ENCODE peak calls at places on chromosomes 13 and 19, in five cellular contexts. One of them, this sample, is unnamed.
A peak's percentile ranks its signal among the peaks of the same experiment; 100 is the strongest.

GRCh38 chr19:1038995-1039645 is 787 bp upstream of the ABCA7 start:
- DNase-seq in AG04450: no peak
- DNase-seq in right lobe of liver: no peak
- DNase-seq in stomach: no peak
- DNase-seq in AG09309: no peak
- DNase-seq in this sample: no peak

GRCh38 chr13:114179087-114179658 is at the start of gene CFAP97D2:
- DNase-seq in AG04450: no peak
- DNase-seq in right lobe of liver: no peak
- DNase-seq in stomach: no peak
- DNase-seq in AG09309: no peak
- DNase-seq in this sample: no peak

GRCh38 chr19:3287814-3288213 is 63.4 kb downstream of the CELF5 start:
- DNase-seq in AG04450: no peak
- DNase-seq in right lobe of liver: no peak
- DNase-seq in stomach: no peak
- DNase-seq in AG09309: no peak
- DNase-seq in this sample: no peak

GRCh38 chr19:21604941-21605548 is 99.6 kb downstream of the ZNF429 start:
- DNase-seq in AG04450: no peak
- DNase-seq in right lobe of liver: no peak
- DNase-seq in stomach: no peak
- DNase-seq in AG09309: no peak
- DNase-seq in this sample: no peak

GRCh38 chr19:33295621-33296472 is 6.5 kb downstream of the CEBPA start:
- DNase-seq in AG04450: no peak
- DNase-seq in right lobe of liver: peak; percentile 42
- DNase-seq in stomach: no peak
- DNase-seq in AG09309: no peak
- DNase-seq in this sample: no peak

GRCh38 chr13:97249797-97250495 is 27.8 kb downstream of the MBNL2 start:
- DNase-seq in AG04450: no peak
- DNase-seq in right lobe of liver: no peak
- DNase-seq in stomach: no peak
- DNase-seq in AG09309: no peak
- DNase-seq in this sample: no peak

GRCh38 chr13:22517544-22517943 is 663.2 kb upstream of the SGCG start:
- DNase-seq in AG04450: no peak
- DNase-seq in right lobe of liver: no peak
- DNase-seq in stomach: no peak
- DNase-seq in AG09309: no peak
- DNase-seq in this sample: no peak

GRCh38 chr13:28338202-28338601 is 156.7 kb downstream of the FLT1 start:
- DNase-seq in AG04450: no peak
- DNase-seq in right lobe of liver: no peak
- DNase-seq in stomach: no peak
- DNase-seq in AG09309: no peak
- DNase-seq in this sample: no peak

GRCh38 chr19:38526430-38526829 is 91.3 kb downstream of the MAP4K1 start:
- DNase-seq in AG04450: no peak
- DNase-seq in right lobe of liver: no peak
- DNase-seq in stomach: no peak
- DNase-seq in AG09309: no peak
- DNase-seq in this sample: no peak

GRCh38 chr19:38529610-38530009 is 88.1 kb downstream of the MAP4K1 start:
- DNase-seq in AG04450: no peak
- DNase-seq in right lobe of liver: no peak
- DNase-seq in stomach: no peak
- DNase-seq in AG09309: no peak
- DNase-seq in this sample: no peak

GRCh38 chr19:38528213-38528755 is 89.5 kb downstream of the MAP4K1 start:
- DNase-seq in AG04450: no peak
- DNase-seq in right lobe of liver: no peak
- DNase-seq in stomach: no peak
- DNase-seq in AG09309: no peak
- DNase-seq in this sample: no peak

GRCh38 chr19:38527466-38528136 is 90.2 kb downstream of the MAP4K1 start:
- DNase-seq in AG04450: no peak
- DNase-seq in right lobe of liver: no peak
- DNase-seq in stomach: no peak
- DNase-seq in AG09309: no peak
- DNase-seq in this sample: no peak

GRCh38 chr19:38528931-38529330 is 88.8 kb downstream of the MAP4K1 start:
- DNase-seq in AG04450: no peak
- DNase-seq in right lobe of liver: no peak
- DNase-seq in stomach: no peak
- DNase-seq in AG09309: no peak
- DNase-seq in this sample: no peak
- H3K4me3 ChIP-seq in AG04450: no peak overlapping the region
- H3K4me3 ChIP-seq in right lobe of liver: no peak overlapping the region
- H3K4me3 ChIP-seq in stomach: no peak overlapping the region
- H3K4me3 ChIP-seq in AG09309: no peak overlapping the region
- H3K4me3 ChIP-seq in this sample: no peak overlapping the region

DNA sequence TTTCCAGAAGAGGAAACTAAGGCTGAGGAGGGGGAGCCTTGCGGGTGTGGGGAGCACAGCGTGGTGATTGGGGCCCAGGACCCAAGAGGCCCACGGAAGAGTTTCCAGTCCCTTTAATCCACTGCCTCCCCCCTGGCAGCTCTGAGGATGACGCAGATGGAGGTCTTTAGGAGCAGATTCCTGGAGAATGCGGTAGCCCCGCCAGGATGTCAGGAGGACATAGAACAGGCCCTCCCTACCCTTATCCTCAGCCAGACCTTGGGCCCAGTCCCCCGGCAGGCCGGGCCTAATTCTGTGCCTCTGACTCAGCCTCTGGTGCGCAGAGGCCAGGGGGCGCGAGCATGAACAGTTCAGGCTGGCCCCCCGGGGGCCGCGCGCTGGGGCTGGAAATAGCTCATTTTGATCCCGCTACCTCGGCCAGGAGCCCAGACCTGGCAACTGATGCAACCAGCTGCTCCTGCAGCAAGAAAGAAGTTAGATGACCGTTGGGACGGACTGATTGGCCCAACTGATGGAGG is 461 bp upstream of the HSPB6 start:
- DNase-seq in AG04450: peak; percentile 85
- DNase-seq in right lobe of liver: peak; percentile 72
- DNase-seq in stomach: peak; percentile 49
- DNase-seq in AG09309: peak; percentile 57
- DNase-seq in this sample: no peak
- TF ChIP-seq CTCF in AG04450: no peak
- TF ChIP-seq CTCF in right lobe of liver: no peak
- TF ChIP-seq CTCF in stomach: no peak
- TF ChIP-seq CTCF in AG09309: no peak
- TF ChIP-seq CTCF in this sample: no peak

GRCh38 chr19:10226376-10227214 is 4.5 kb downstream of the S1PR2 start:
- DNase-seq in AG04450: peak; percentile 89
- DNase-seq in right lobe of liver: no peak
- DNase-seq in stomach: peak; percentile 44
- DNase-seq in AG09309: no peak
- DNase-seq in this sample: no peak

GRCh38 chr19:10226021-10226375 is 5.1 kb downstream of the S1PR2 start:
- DNase-seq in AG04450: no peak
- DNase-seq in right lobe of liver: no peak
- DNase-seq in stomach: no peak
- DNase-seq in AG09309: no peak
- DNase-seq in this sample: no peak

GRCh38 chr19:10228925-10229324 is 2.2 kb downstream of the S1PR2 start:
- DNase-seq in AG04450: no peak
- DNase-seq in right lobe of liver: no peak
- DNase-seq in stomach: no peak
- DNase-seq in AG09309: no peak
- DNase-seq in this sample: no peak

GRCh38 chr19:10228393-10228792 is 2.7 kb downstream of the S1PR2 start:
- DNase-seq in AG04450: no peak
- DNase-seq in right lobe of liver: no peak
- DNase-seq in stomach: no peak
- DNase-seq in AG09309: no peak
- DNase-seq in this sample: no peak

DNA sequence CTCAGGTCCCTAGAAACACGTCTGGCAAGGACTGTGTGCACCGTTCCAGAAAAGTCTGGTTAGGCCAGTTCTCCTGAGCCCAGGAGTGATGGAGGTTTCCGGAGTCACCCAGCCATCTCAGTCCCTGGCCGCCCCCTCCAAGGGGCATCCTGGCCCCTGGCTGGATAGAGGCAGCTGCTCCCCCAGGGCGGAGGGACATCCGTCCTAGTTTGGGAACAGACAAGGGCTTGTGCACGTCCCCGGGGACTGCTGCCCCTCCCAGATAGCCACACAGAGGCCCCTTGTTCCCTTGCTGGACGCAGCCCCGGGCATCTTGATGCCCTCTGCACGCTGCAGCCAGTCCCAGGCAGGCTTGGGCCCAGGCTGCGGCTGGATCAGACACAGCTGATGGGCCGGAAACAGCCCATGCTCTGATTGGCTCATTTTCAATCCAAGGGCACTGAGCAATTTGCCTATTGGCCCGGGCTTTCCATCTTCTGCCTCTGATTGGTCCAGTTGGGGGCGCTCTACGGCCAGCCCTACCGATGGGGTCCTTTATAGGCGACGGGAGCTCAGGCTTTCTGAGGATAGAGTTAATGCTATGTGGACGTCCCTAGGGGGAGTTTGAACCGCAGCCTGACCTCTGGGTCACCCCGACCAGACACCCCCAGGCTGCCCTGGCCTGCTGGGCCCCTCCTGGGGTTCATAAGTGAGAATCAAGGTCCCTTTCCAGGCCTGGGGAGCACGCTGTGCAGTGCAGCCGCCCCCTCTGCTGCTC is 3.7 kb downstream of the S1PR2 start:
- DNase-seq in AG04450: no peak
- DNase-seq in right lobe of liver: no peak
- DNase-seq in stomach: no peak
- DNase-seq in AG09309: no peak
- DNase-seq in this sample: no peak
- H3K4me3 ChIP-seq in AG04450: peak overlapping the region; percentile 39
- H3K4me3 ChIP-seq in right lobe of liver: no peak overlapping the region
- H3K4me3 ChIP-seq in stomach: peak overlapping the region; percentile 7
- H3K4me3 ChIP-seq in AG09309: no peak overlapping the region
- H3K4me3 ChIP-seq in this sample: no peak overlapping the region

DNA sequence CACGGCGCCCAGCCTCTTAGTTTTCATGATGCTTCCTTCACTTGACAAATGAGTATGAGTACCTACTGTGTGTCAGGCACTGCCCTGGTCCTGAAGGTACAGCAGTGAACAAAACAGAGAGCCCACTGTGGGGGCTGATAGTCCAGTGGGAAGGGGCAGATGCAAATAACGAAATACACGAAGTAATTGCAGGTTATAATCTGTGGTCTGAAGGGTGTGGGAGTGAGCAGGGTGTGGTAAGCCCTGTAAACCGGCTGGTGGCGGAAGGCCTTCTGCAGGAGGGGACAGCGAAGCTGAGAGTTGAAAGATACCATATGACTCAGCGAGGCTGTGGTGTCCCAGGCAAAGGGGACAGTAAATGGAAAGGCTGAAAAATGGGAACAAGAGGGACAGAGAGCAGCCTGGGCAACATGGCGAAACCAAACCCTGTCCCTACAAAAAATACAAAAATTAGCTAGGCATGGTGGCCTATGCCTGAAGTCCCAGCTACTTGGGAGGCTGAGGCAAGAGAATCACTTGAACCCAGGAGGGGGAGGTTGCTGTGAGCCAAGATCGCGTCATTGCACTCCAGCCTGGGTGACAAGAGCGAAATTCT is 60.5 kb downstream of the MAP4K1 start:
- DNase-seq in AG04450: no peak
- DNase-seq in right lobe of liver: no peak
- DNase-seq in stomach: peak; percentile 29
- DNase-seq in AG09309: no peak
- DNase-seq in this sample: no peak
- TF ChIP-seq CTCF in AG04450: no peak
- TF ChIP-seq CTCF in right lobe of liver: no peak
- TF ChIP-seq CTCF in stomach: no peak
- TF ChIP-seq CTCF in AG09309: no peak
- TF ChIP-seq CTCF in this sample: no peak

GRCh38 chr13:102402292-102402691 is 444 bp upstream of the FGF14 start:
- DNase-seq in AG04450: no peak
- DNase-seq in right lobe of liver: peak; percentile 44
- DNase-seq in stomach: no peak
- DNase-seq in AG09309: no peak
- DNase-seq in this sample: no peak

GRCh38 chr13:102399791-102400618 is 1.8 kb downstream of the FGF14 start:
- DNase-seq in AG04450: no peak
- DNase-seq in right lobe of liver: peak; percentile 48
- DNase-seq in stomach: no peak
- DNase-seq in AG09309: no peak
- DNase-seq in this sample: no peak

GRCh38 chr13:102401755-102402154 is at the start of gene FGF14:
- DNase-seq in AG04450: no peak
- DNase-seq in right lobe of liver: no peak
- DNase-seq in stomach: no peak
- DNase-seq in AG09309: no peak
- DNase-seq in this sample: no peak

GRCh38 chr13:102400619-102401125 is 1.2 kb downstream of the FGF14 start:
- DNase-seq in AG04450: no peak
- DNase-seq in right lobe of liver: peak; percentile 48
- DNase-seq in stomach: no peak
- DNase-seq in AG09309: no peak
- DNase-seq in this sample: no peak

GRCh38 chr13:102401305-102401704 is 543 bp downstream of the FGF14 start:
- DNase-seq in AG04450: no peak
- DNase-seq in right lobe of liver: no peak
- DNase-seq in stomach: no peak
- DNase-seq in AG09309: no peak
- DNase-seq in this sample: no peak
- H3K4me3 ChIP-seq in AG04450: peak overlapping the region; percentile 5
- H3K4me3 ChIP-seq in right lobe of liver: peak overlapping the region; percentile 38
- H3K4me3 ChIP-seq in stomach: peak overlapping the region; percentile 54
- H3K4me3 ChIP-seq in AG09309: no peak overlapping the region
- H3K4me3 ChIP-seq in this sample: peak overlapping the region; percentile 66

GRCh38 chr19:34999498-35000337 is at the start of gene GRAMD1A:
- DNase-seq in AG04450: peak; percentile 58
- DNase-seq in right lobe of liver: peak; percentile 90
- DNase-seq in stomach: peak; percentile 92
- DNase-seq in AG09309: no peak
- DNase-seq in this sample: peak; percentile 58
- TF ChIP-seq CTCF in AG04450: no peak
- TF ChIP-seq CTCF in right lobe of liver: no peak
- TF ChIP-seq CTCF in stomach: no peak
- TF ChIP-seq CTCF in AG09309: no peak
- TF ChIP-seq CTCF in this sample: no peak

GRCh38 chr13:94712287-94712811 is at the start of gene SOX21:
- DNase-seq in AG04450: no peak
- DNase-seq in right lobe of liver: no peak
- DNase-seq in stomach: no peak
- DNase-seq in AG09309: no peak
- DNase-seq in this sample: no peak

GRCh38 chr13:94711561-94712286 is 621 bp downstream of the SOX21 start:
- DNase-seq in AG04450: no peak
- DNase-seq in right lobe of liver: no peak
- DNase-seq in stomach: no peak
- DNase-seq in AG09309: no peak
- DNase-seq in this sample: no peak

GRCh38 chr13:94708971-94709614 is 3.3 kb downstream of the SOX21 start:
- DNase-seq in AG04450: no peak
- DNase-seq in right lobe of liver: no peak
- DNase-seq in stomach: no peak
- DNase-seq in AG09309: no peak
- DNase-seq in this sample: no peak

GRCh38 chr13:94710881-94711560 is 1.3 kb downstream of the SOX21 start:
- DNase-seq in AG04450: no peak
- DNase-seq in right lobe of liver: no peak
- DNase-seq in stomach: no peak
- DNase-seq in AG09309: no peak
- DNase-seq in this sample: no peak

GRCh38 chr13:94710081-94710809 is 2.1 kb downstream of the SOX21 start:
- DNase-seq in AG04450: no peak
- DNase-seq in right lobe of liver: no peak
- DNase-seq in stomach: no peak
- DNase-seq in AG09309: no peak
- DNase-seq in this sample: no peak
- H3K4me3 ChIP-seq in AG04450: no peak overlapping the region
- H3K4me3 ChIP-seq in right lobe of liver: no peak overlapping the region
- H3K4me3 ChIP-seq in stomach: peak overlapping the region; percentile 43
- H3K4me3 ChIP-seq in AG09309: no peak overlapping the region
- H3K4me3 ChIP-seq in this sample: no peak overlapping the region

This sample was measured in epithelial cell of proximal tubule.